ENCODE peak calls at places on chromosomes 5 and 9, in seven cellular contexts. G is amygdala, B is GM23248, I is fibroblast of pulmonary artery, O is heart left ventricle, Y is HTR-8/SVneo, V is mammary epithelial cell. M is an unnamed sample.

GRCh38 chr5:71573611-71574010 is 13.5 kb upstream of the MCCC2 start:
- DNase-seq in G (no peak), B (no peak), I (no peak), O (no peak), Y (no peak), V (no peak), M (no peak)

GRCh38 chr5:180519098-180519497 is 24.9 kb downstream of the CNOT6 start:
- DNase-seq in G (no peak), B (peak; percentile 61), I (peak; percentile 76), O (no peak), Y (no peak), V (no peak), M (no peak)

GRCh38 chr9:19174127-19174921 is 47.0 kb upstream of the PLIN2 start:
- DNase-seq in G (no peak), B (peak; percentile 99), I (peak; percentile 97), O (peak; percentile 54), Y (peak; percentile 59), V (peak; percentile 78), M (no peak)

GRCh38 chr9:71741841-71742648 is 26.3 kb downstream of the CEMIP2 start:
- DNase-seq in G (no peak), B (no peak), I (peak; percentile 78), O (no peak), Y (no peak), V (no peak), M (no peak)

GRCh38 chr5:84825616-84826015 is 440.9 kb upstream of the EDIL3 start:
- DNase-seq in G (no peak), B (no peak), I (peak; percentile 1), O (no peak), Y (no peak), V (no peak), M (no peak)

GRCh38 chr5:95439801-95440493 is 48.8 kb downstream of the FAM81B start:
- DNase-seq in G (no peak), B (no peak), I (no peak), O (no peak), Y (no peak), V (no peak), M (no peak)

GRCh38 chr5:74103131-74104023 is 477.4 kb downstream of the ARHGEF28 start:
- DNase-seq in G (no peak), B (no peak), I (no peak), O (no peak), Y (no peak), V (no peak), M (no peak)

GRCh38 chr5:74655716-74656115 is 15.2 kb upstream of the ENC1 start:
- DNase-seq in G (no peak), B (no peak), I (no peak), O (no peak), Y (no peak), V (no peak), M (no peak)

GRCh38 chr9:36149197-36149596 is 12.7 kb downstream of the GLIPR2 start:
- DNase-seq in G (no peak), B (peak; percentile 69), I (peak; percentile 68), O (no peak), Y (no peak), V (peak; percentile 48), M (no peak)

GRCh38 chr5:112833971-112834370 is 27.1 kb upstream of the SRP19 start:
- DNase-seq in G (no peak), B (no peak), I (no peak), O (no peak), Y (no peak), V (no peak), M (no peak)

GRCh38 chr5:176737001-176737745 is 73.2 kb upstream of the UNC5A start:
- DNase-seq in G (no peak), B (no peak), I (no peak), O (no peak), Y (no peak), V (no peak), M (no peak)

GRCh38 chr5:111551569-111552275 is 39.4 kb upstream of the STARD4 start:
- DNase-seq in G (no peak), B (no peak), I (peak; percentile 45), O (no peak), Y (no peak), V (no peak), M (no peak)

GRCh38 chr9:124008307-124008854 is 3.2 kb upstream of the LHX2 start:
- DNase-seq in G (no peak), B (no peak), I (no peak), O (no peak), Y (no peak), V (no peak), M (no peak)

GRCh38 chr9:29208670-29209069 is 1635.4 kb upstream of the C9orf72 start:
- DNase-seq in G (no peak), B (no peak), I (no peak), O (no peak), Y (no peak), V (no peak), M (no peak)

GRCh38 chr5:134088994-134089560 is 25.4 kb upstream of the TCF7 start:
- DNase-seq in G (no peak), B (no peak), I (no peak), O (no peak), Y (no peak), V (peak; percentile 26), M (no peak)

GRCh38 chr9:117535439-117535838 is 120.6 kb upstream of the ASTN2 start:
- DNase-seq in G (no peak), B (no peak), I (no peak), O (no peak), Y (no peak), V (no peak), M (no peak)

GRCh38 chr5:132225165-132226032 is 2.3 kb downstream of the P4HA2 start:
- DNase-seq in G (no peak), B (peak; percentile 95), I (peak; percentile 93), O (peak; percentile 46), Y (peak; percentile 69), V (peak; percentile 88), M (no peak)

GRCh38 chr5:133117166-133117929 is 65.5 kb downstream of the HSPA4 start:
- DNase-seq in G (no peak), B (no peak), I (no peak), O (no peak), Y (no peak), V (no peak), M (no peak)

GRCh38 chr5:57028166-57028565 is 76.2 kb upstream of the MIER3 start:
- DNase-seq in G (no peak), B (no peak), I (no peak), O (no peak), Y (no peak), V (no peak), M (no peak)

GRCh38 chr5:126139773-126140172 is 283.4 kb upstream of the GRAMD2B start:
- DNase-seq in G (no peak), B (peak; percentile 79), I (peak; percentile 13), O (no peak), Y (peak; percentile 21), V (no peak), M (no peak)

GRCh38 chr9:137664676-137665075 is 45.9 kb downstream of the EHMT1 start:
- DNase-seq in G (no peak), B (no peak), I (no peak), O (no peak), Y (no peak), V (no peak), M (no peak)

GRCh38 chr9:114370985-114371335 is 16.8 kb downstream of the AKNA start:
- DNase-seq in G (peak; percentile 63), B (no peak), I (no peak), O (no peak), Y (no peak), V (no peak), M (no peak)

GRCh38 chr5:172909931-172910502 is 49.2 kb upstream of the RPL26L1 start:
- DNase-seq in G (no peak), B (peak; percentile 94), I (peak; percentile 51), O (no peak), Y (no peak), V (no peak), M (no peak)

GRCh38 chr5:8570529-8570928 is 701.6 kb downstream of the MTRR start:
- DNase-seq in G (no peak), B (no peak), I (no peak), O (no peak), Y (no peak), V (no peak), M (no peak)

GRCh38 chr9:15423328-15423985 is 781 bp downstream of the SNAPC3 start:
- DNase-seq in G (no peak), B (peak; percentile 77), I (peak; percentile 49), O (no peak), Y (no peak), V (peak; percentile 38), M (no peak)

GRCh38 chr5:1185652-1186350 is 15.6 kb upstream of the SLC6A19 start:
- DNase-seq in G (no peak), B (no peak), I (no peak), O (no peak), Y (no peak), V (no peak), M (no peak)